ENCODE peak calls at places on chromosome 7, in five cellular contexts. C is upper lobe of left lung, O is HCT116, H is uterus, D is sigmoid colon. Y is an unnamed sample.

GRCh38 chr7:2859952-2860351 is 15.8 kb upstream of the GNA12 start:
- DNase-seq in D (no peak), C (no peak), O (no peak), H (no peak), Y (no peak)

GRCh38 chr7:57178768-57179139 is 46.5 kb upstream of the ZNF479 start:
- DNase-seq in D (no peak), C (no peak), O (no peak), H (no peak), Y (no peak)

GRCh38 chr7:93249749-93250148 is 17.6 kb downstream of the VPS50 start:
- DNase-seq in D (no peak), O (no peak), C (no peak), H (no peak), Y (no peak)

GRCh38 chr7:18834574-18835361 is 282.7 kb downstream of the TWIST1 start:
- DNase-seq in O (no peak), C (no peak), H (no peak), D (no peak), Y (no peak)

GRCh38 chr7:99543081-99543671 is 8.7 kb downstream of the FAM200A start:
- DNase-seq in O (no peak), D (no peak), C (peak), H (no peak), Y (no peak)

GRCh38 chr7:27685209-27685608 is 22.5 kb upstream of the HIBADH start:
- DNase-seq in D (no peak), O (no peak), C (no peak), H (no peak), Y (no peak)

GRCh38 chr7:94701555-94701973 is 45.6 kb upstream of the SGCE start:
- DNase-seq in D (no peak), O (peak), C (no peak), H (no peak), Y (no peak)

GRCh38 chr7:131629203-131629871 is 72.9 kb upstream of the PODXL start:
- DNase-seq in C (peak), O (no peak), H (peak), D (no peak), Y (no peak)

GRCh38 chr7:50534690-50535290 is 30.4 kb downstream of the DDC start:
- DNase-seq in O (peak), H (no peak), C (no peak), D (no peak), Y (no peak)

GRCh38 chr7:99844354-99844753 is 16.5 kb downstream of the CYP3A43 start:
- DNase-seq in O (no peak), H (no peak), D (no peak), C (no peak), Y (no peak)

GRCh38 chr7:157735826-157736225 is 399.0 kb downstream of the DNAJB6 start:
- DNase-seq in D (no peak), O (no peak), C (no peak), H (no peak), Y (no peak)

GRCh38 chr7:131016230-131016629 is 282.2 kb upstream of the KLF14 start:
- DNase-seq in C (no peak), D (no peak), O (no peak), H (no peak), Y (no peak)

GRCh38 chr7:32670105-32670504 is 174.8 kb downstream of the AVL9 start:
- DNase-seq in O (peak), C (no peak), D (no peak), H (no peak), Y (no peak)

GRCh38 chr7:118862733-118863132 is 638.2 kb downstream of the ANKRD7 start:
- DNase-seq in O (no peak), C (no peak), D (no peak), H (no peak), Y (no peak)

GRCh38 chr7:69922011-69922803 is 323.9 kb downstream of the AUTS2 start:
- DNase-seq in O (no peak), H (no peak), C (no peak), D (no peak), Y (no peak)

GRCh38 chr7:79296553-79297320 is 156.7 kb downstream of the MAGI2 start:
- DNase-seq in H (no peak), C (no peak), O (no peak), D (no peak), Y (no peak)

GRCh38 chr7:95472521-95473160 is 13.1 kb upstream of the ASB4 start:
- DNase-seq in D (no peak), O (no peak), C (no peak), H (no peak), Y (no peak)

GRCh38 chr7:545470-545869 is 25.8 kb upstream of the PDGFA start:
- DNase-seq in D (no peak), C (peak), O (no peak), H (no peak), Y (no peak)

GRCh38 chr7:52639981-52640380 is 395.5 kb upstream of the POM121L12 start:
- DNase-seq in H (no peak), C (no peak), O (no peak), D (no peak), Y (no peak)

GRCh38 chr7:38704751-38705150 is 73.6 kb upstream of the AMPH start:
- DNase-seq in D (no peak), C (no peak), O (no peak), H (no peak), Y (no peak)

GRCh38 chr7:22822486-22823141 is at the start of gene TOMM7:
- DNase-seq in C (peak), O (peak), D (peak), H (peak), Y (peak)
- TF ChIP-seq POLR2A in C (peak), O (peak), D (peak), H (peak), Y (no peak)

GRCh38 chr7:155618708-155619633 is 25.5 kb upstream of the RBM33 start:
- DNase-seq in H (no peak), D (no peak), O (no peak), C (peak), Y (no peak)
- TF ChIP-seq POLR2A in H (no peak), D (no peak), O (no peak), C (no peak), Y (no peak)

GRCh38 chr7:21368317-21368716 is 59.6 kb upstream of the SP4 start:
- DNase-seq in C (no peak), O (no peak), D (no peak), H (no peak), Y (no peak)
- TF ChIP-seq POLR2A in C (no peak), O (no peak), D (no peak), H (no peak), Y (no peak)

DNA sequence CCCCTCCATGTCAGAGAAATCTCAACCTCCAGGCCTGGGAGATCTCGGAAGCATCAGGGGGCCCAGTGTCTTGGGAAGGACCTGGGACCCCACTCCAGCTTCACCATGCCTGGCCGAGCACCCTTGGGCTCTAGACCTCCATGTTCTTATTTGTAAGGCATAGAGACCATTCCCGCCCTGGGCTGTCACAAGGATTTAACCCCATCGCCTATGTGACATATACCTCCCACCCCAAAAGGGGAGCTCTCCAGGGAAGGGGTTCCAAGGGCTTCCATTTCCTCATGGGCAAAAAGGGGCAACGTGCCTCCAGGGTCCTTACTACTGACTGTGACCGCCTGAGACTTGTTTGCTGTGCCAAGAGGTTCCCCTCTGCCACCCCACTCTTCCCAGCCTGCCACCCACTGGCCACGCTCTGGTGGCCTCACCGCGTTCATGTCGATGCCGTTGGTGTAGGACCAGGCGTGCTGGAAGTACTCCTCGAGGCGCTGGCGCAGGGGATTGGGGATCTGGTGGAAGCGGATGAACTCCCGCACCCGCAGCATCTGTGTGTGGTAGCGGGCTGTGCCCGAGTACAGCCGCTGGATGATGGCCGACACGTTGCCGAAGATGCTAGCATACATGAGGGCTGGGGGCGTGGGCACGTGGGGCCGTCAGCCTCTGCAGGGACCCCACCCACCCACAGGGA is 27.5 kb downstream of the KCNH2 start:
- DNase-seq in C (peak), O (no peak), D (peak), H (no peak), Y (no peak)
- TF ChIP-seq POLR2A in C (no peak), O (no peak), D (no peak), H (no peak), Y (no peak)

DNA sequence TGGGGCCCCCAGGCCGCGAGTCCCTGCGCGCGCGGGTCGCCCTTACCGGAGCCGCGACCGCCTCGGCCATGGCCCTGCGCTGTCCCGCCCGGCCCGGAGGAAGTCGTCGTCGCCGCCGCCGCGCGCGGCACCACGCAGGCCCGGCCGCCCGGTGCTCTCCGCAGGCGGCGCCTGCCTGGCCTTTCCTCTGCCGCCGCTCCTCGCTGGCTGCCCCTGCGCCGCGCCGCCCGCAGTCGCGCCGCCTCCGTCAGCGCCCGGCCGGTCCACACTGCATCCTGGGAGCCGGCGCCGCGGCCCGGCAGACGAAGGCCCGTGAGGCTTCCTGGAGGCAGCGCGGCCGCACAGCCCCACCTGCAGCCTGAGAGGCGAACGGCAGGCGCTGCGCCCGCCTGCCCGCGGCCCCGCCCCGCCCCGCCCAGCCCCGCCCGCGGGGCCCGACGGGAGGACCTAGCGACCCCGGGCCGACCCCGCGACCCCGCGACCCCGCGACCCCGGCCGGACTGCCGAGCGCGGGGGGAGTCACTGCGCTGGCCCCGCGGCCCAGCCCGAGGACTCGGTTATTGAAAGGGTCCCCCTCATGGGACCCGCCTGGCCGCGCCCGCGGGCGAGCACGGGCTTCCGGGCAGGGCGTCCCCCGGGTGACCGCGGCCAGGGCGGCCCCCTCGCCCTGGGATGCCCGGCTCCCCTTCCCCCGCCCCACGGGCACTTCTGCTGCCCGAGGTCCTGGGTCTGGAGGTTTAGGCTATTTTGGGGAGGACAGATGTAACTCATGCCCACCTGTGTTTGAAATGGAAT is at the start of gene ZNF746:
- DNase-seq in O (peak), C (peak), H (peak), D (peak), Y (peak)
- TF ChIP-seq POLR2A in O (peak), C (peak), H (peak), D (no peak), Y (no peak)

GRCh38 chr7:128031901-128032604 is 816 bp upstream of the LRRC4 start:
- DNase-seq in H (peak), D (peak), C (peak), O (no peak), Y (no peak)
- TF ChIP-seq POLR2A in H (peak), D (no peak), C (no peak), O (no peak), Y (no peak)

GRCh38 chr7:43764039-43764789 is 5.7 kb downstream of the BLVRA start:
- DNase-seq in D (peak), C (peak), H (peak), O (no peak), Y (peak)
- TF ChIP-seq POLR2A in D (no peak), C (no peak), H (no peak), O (no peak), Y (no peak)

DNA sequence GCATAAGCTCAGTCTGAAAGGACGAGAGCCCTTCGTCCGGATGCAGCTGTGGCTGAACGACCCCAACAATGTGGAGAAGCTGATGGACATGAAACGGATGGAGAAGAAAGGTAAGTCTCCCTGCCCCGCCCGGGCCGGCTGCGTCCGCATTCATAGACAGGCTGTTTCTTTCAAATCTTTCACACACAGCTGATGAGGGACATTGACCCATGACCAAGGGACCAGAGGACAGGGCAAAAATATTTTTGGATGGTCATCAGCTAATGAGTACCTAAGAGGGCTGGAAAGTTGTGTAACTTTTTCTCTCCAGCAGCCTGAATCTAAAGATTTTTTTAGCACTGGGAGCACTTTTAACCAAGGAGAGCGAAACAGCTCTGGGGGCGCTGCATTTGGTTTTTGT is 52.5 kb upstream of the SH2B2 start:
- DNase-seq in O (no peak), D (no peak), C (peak), H (no peak), Y (no peak)
- TF ChIP-seq POLR2A in O (no peak), D (no peak), C (no peak), H (no peak), Y (no peak)

DNA sequence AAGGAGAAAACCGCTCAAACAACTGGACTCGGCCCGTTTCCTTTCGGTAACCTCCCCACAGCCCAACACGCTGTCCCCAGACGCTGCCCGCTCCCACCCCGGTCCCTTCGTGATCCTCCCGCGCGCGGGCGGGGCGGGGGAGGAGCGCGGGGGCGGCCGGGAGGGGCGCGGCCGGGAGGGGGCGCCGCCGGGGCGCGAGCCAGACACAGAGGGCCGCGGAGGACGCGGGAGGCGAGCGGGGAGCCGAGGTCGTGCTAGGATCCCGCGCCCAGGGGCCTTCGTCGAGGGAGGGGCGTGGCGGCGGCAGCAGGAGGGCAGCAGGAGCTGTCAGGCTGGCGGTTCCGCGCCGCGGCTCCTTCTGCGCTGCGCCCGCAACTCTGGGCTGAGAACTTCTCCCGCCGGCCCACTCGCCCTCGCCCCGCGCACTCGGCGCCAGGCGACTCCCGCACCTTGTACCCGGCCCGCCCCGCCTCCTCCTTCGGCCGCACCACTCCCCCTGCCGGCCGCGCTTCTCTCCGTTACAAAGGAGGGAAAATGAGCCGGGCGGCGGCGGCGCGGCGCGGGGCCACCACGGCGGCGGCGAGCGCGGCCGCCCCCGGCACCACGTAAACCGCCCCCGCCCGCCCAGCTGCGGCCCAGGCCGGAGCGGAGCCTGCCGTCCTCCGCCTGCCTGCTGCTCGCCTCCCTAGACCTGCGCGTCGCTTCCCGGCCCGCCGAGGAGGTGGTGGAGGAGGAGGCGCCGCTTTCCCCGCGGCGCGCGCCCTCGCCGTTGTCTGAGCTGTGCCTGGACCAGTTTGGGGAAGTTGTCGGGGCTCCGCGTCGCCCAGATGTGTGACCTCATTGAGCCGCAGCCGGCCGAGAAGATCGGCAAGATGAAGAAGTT is at the start of gene CDK14:
- DNase-seq in C (peak), H (peak), O (peak), D (peak), Y (peak)
- TF ChIP-seq POLR2A in C (no peak), H (peak), O (peak), D (no peak), Y (no peak)

Y was measured in lower leg skin.